ENCODE peak calls at places on chromosomes 2 and 18, in ten cellular contexts. M is midbrain; O is activated CD8-positive, alpha-beta memory T cell treated with anti-CD3 and anti-CD28 coated beads for 48 hours; W is colonic mucosa; H is CD8-positive, alpha-beta memory T cell; R is stimulated activated CD4-positive, alpha-beta T cell treated with anti-CD3 and anti-CD28 coated beads, TNF-alpha, amount 100 ng/mL, for 48 hours; B is AG10803; Z is T1000; N is occipital lobe; C is retina. P is an unnamed sample.

GRCh38 chr2:210169871-210170441 is 1.3 kb downstream of the KANSL1L start:
- DNase-seq in Z (no peak), N (no peak), M (peak), W (no peak), O (no peak), R (no peak), C (no peak), H (no peak), B (peak), P (no peak)

GRCh38 chr2:110146183-110146944 is 30.7 kb upstream of the MALL start:
- DNase-seq in H (no peak), R (no peak), M (no peak), C (no peak), W (no peak), N (no peak), Z (no peak), B (no peak), O (no peak), P (no peak)

GRCh38 chr2:71466301-71467179 is 13.2 kb downstream of the DYSF start:
- DNase-seq in M (no peak), C (peak), H (no peak), O (no peak), B (peak), R (no peak), N (peak), Z (no peak), W (no peak), P (no peak)

GRCh38 chr2:13745324-13745723 is 887.2 kb upstream of the LRATD1 start:
- DNase-seq in Z (no peak), B (no peak), R (no peak), C (no peak), M (no peak), H (no peak), N (no peak), W (no peak), O (no peak), P (no peak)

GRCh38 chr18:43934322-43935050 is 657.2 kb upstream of the SYT4 start:
- DNase-seq in H (no peak), O (no peak), W (no peak), R (no peak), C (no peak), M (no peak), B (no peak), N (no peak), Z (no peak), P (no peak)

GRCh38 chr2:233152541-233152940 is 92.4 kb downstream of the INPP5D start:
- DNase-seq in B (peak), O (no peak), C (no peak), H (no peak), N (peak), Z (no peak), W (no peak), R (no peak), M (peak), P (peak)

GRCh38 chr18:7902399-7902839 is 335.3 kb downstream of the PTPRM start:
- DNase-seq in B (peak), N (no peak), M (no peak), R (no peak), O (no peak), Z (no peak), H (no peak), C (no peak), W (peak), P (no peak)

GRCh38 chr2:52695731-52696130 is 1071.9 kb upstream of the CHAC2 start:
- DNase-seq in Z (no peak), N (no peak), H (no peak), O (no peak), M (no peak), C (no peak), W (no peak), R (no peak), B (no peak), P (no peak)

GRCh38 chr2:37872192-37872545 is 52.9 kb upstream of the RMDN2 start:
- DNase-seq in Z (no peak), B (no peak), N (no peak), H (no peak), M (no peak), O (no peak), C (no peak), R (no peak), W (no peak), P (no peak)

GRCh38 chr2:150136901-150137300 is 350.6 kb downstream of the RND3 start:
- DNase-seq in M (no peak), W (no peak), R (no peak), H (no peak), O (no peak), N (no peak), B (no peak), Z (no peak), C (peak), P (no peak)

GRCh38 chr2:23492941-23493340 is 108.0 kb downstream of the KLHL29 start:
- DNase-seq in O (no peak), Z (no peak), M (no peak), B (no peak), N (no peak), W (no peak), H (peak), R (no peak), C (no peak), P (no peak)

GRCh38 chr2:30886101-30886500 is 78.9 kb upstream of the CAPN13 start:
- DNase-seq in O (no peak), N (no peak), B (no peak), C (no peak), Z (no peak), M (no peak), R (no peak), W (no peak), H (no peak), P (no peak)

GRCh38 chr2:174247474-174248186 is 702 bp downstream of the OLA1 start:
- DNase-seq in C (no peak), O (peak), R (no peak), Z (no peak), H (no peak), M (no peak), B (peak), W (peak), N (peak), P (peak)

GRCh38 chr18:449374-449773 is 51.1 kb downstream of the COLEC12 start:
- DNase-seq in Z (no peak), W (no peak), N (no peak), B (no peak), C (peak), R (no peak), H (no peak), M (no peak), O (no peak), P (no peak)

GRCh38 chr2:218721488-218721887 is 10.9 kb downstream of the TTLL4 start:
- DNase-seq in Z (no peak), R (no peak), C (no peak), W (no peak), O (no peak), H (no peak), N (no peak), B (no peak), M (no peak), P (no peak)

GRCh38 chr2:167581961-167582574 is 665.3 kb downstream of the STK39 start:
- DNase-seq in C (no peak), O (no peak), Z (no peak), H (no peak), R (no peak), M (no peak), N (no peak), B (no peak), W (no peak), P (no peak)

GRCh38 chr2:159217661-159218060 is 68.8 kb downstream of the WDSUB1 start:
- DNase-seq in Z (no peak), O (no peak), C (no peak), B (no peak), W (no peak), H (no peak), M (no peak), N (peak), R (no peak), P (no peak)

GRCh38 chr18:65592419-65592818 is 158.4 kb upstream of the CDH7 start:
- DNase-seq in H (no peak), Z (no peak), M (no peak), R (no peak), B (no peak), O (no peak), N (no peak), C (no peak), W (no peak), P (no peak)

GRCh38 chr2:126359494-126359893 is 296.5 kb upstream of the GYPC start:
- DNase-seq in W (no peak), C (no peak), R (no peak), H (no peak), N (no peak), Z (no peak), O (no peak), M (no peak), B (peak), P (no peak)

GRCh38 chr2:29480423-29480822 is 365.2 kb downstream of the CLIP4 start:
- DNase-seq in O (no peak), M (no peak), R (no peak), B (no peak), C (no peak), W (no peak), N (no peak), H (no peak), Z (no peak), P (no peak)

GRCh38 chr2:85148190-85148589 is 15.0 kb downstream of the TCF7L1 start:
- DNase-seq in R (no peak), Z (no peak), W (no peak), B (no peak), M (no peak), N (no peak), O (no peak), C (no peak), H (no peak), P (no peak)

GRCh38 chr2:49002750-49003149 is 151.6 kb downstream of the FSHR start:
- DNase-seq in Z (no peak), O (no peak), C (no peak), M (no peak), R (no peak), B (peak), W (no peak), N (peak), H (no peak), P (no peak)

GRCh38 chr18:28736223-28736622 is 559.3 kb upstream of the CDH2 start:
- DNase-seq in C (no peak), W (no peak), O (no peak), B (no peak), M (no peak), Z (no peak), H (no peak), R (no peak), N (no peak), P (no peak)

GRCh38 chr2:201798252-201798918 is 8.0 kb upstream of the CDK15 start:
- DNase-seq in C (no peak), O (no peak), W (no peak), H (no peak), M (no peak), Z (peak), B (peak), N (no peak), R (no peak), P (no peak)

P was measured in Right ventricle myocardium inferior.